ENCODE peak calls at places on chromosomes 5 and 9, in eight cellular contexts. F is HCT116; T is HS-5; N is GM10248; Z is psoas muscle; Q is stimulated activated CD8-positive, alpha-beta memory T cell treated with anti-CD3 and anti-CD28 coated beads, Interleukin-7, amount 100 ng/mL, for 1 hour; B is GM06990; Y is upper lobe of right lung. C is an unnamed sample.

GRCh38 chr5:150178262-150178661 is 11.6 kb upstream of the SLC6A7 start:
- DNase-seq in F (no peak), T (no peak), N (peak), Z (no peak), Q (no peak), B (no peak), Y (no peak), C (no peak)

GRCh38 chr5:18305288-18305899 is 671.1 kb downstream of the TAF11L14 start:
- DNase-seq in F (no peak), T (no peak), N (peak), Z (no peak), Q (no peak), B (no peak), Y (no peak), C (no peak)

GRCh38 chr5:137753227-137753985 is 757 bp downstream of the HNRNPA0 start:
- DNase-seq in F (no peak), T (no peak), N (peak), Z (peak), Q (no peak), B (no peak), Y (peak), C (peak)

GRCh38 chr5:112865128-112865527 is 4.0 kb downstream of the SRP19 start:
- DNase-seq in F (no peak), T (no peak), N (no peak), Z (no peak), Q (no peak), B (no peak), Y (no peak), C (no peak)

GRCh38 chr9:36486933-36487481 is 85.7 kb upstream of the MELK start:
- DNase-seq in F (no peak), T (no peak), N (peak), Z (peak), Q (no peak), B (peak), Y (peak), C (peak)

GRCh38 chr5:146533260-146533857 is 17.4 kb upstream of the GPR151 start:
- DNase-seq in F (peak), T (peak), N (peak), Z (peak), Q (peak), B (peak), Y (peak), C (no peak)

GRCh38 chr9:121182437-121182836 is 19.2 kb downstream of the RAB14 start:
- DNase-seq in F (no peak), T (no peak), N (no peak), Z (no peak), Q (no peak), B (no peak), Y (no peak), C (no peak)

GRCh38 chr5:134902071-134902801 is 2.7 kb upstream of the PCBD2 start:
- DNase-seq in F (no peak), T (no peak), N (peak), Z (no peak), Q (no peak), B (peak), Y (no peak), C (no peak)

GRCh38 chr5:68374770-68375518 is 159.4 kb downstream of the PIK3R1 start:
- DNase-seq in F (no peak), T (no peak), N (no peak), Z (no peak), Q (no peak), B (no peak), Y (no peak), C (no peak)

GRCh38 chr5:132138260-132138659 is 64.7 kb downstream of the CSF2 start:
- DNase-seq in F (no peak), T (peak), N (no peak), Z (no peak), Q (no peak), B (no peak), Y (no peak), C (no peak)

GRCh38 chr9:95036676-95037075 is 280.8 kb downstream of the FANCC start:
- DNase-seq in F (no peak), T (no peak), N (no peak), Z (no peak), Q (no peak), B (no peak), Y (no peak), C (no peak)

GRCh38 chr9:129557192-129558036 is 63.5 kb downstream of the C9orf50 start:
- DNase-seq in F (peak), T (no peak), N (no peak), Z (no peak), Q (no peak), B (no peak), Y (no peak), C (no peak)

GRCh38 chr5:165325201-165325600 is 1819.8 kb downstream of the MAT2B start:
- DNase-seq in F (no peak), T (peak), N (no peak), Z (no peak), Q (no peak), B (no peak), Y (no peak), C (no peak)

GRCh38 chr5:176670449-176670848 is 23.2 kb downstream of the TSPAN17 start:
- DNase-seq in F (no peak), T (no peak), N (no peak), Z (no peak), Q (no peak), B (no peak), Y (no peak), C (no peak)

GRCh38 chr9:14674630-14675029 is 18.6 kb downstream of the ZDHHC21 start:
- DNase-seq in F (no peak), T (no peak), N (no peak), Z (no peak), Q (no peak), B (no peak), Y (no peak), C (no peak)

GRCh38 chr5:115586525-115587146 is 15.6 kb downstream of the TICAM2 start:
- DNase-seq in F (no peak), T (no peak), N (no peak), Z (no peak), Q (no peak), B (no peak), Y (no peak), C (no peak)

GRCh38 chr9:124871156-124871561 is 9.2 kb downstream of the ARPC5L start:
- DNase-seq in F (no peak), T (no peak), N (no peak), Z (no peak), Q (no peak), B (no peak), Y (no peak), C (no peak)

GRCh38 chr9:91245432-91246313 is 116.0 kb downstream of the AUH start:
- DNase-seq in F (no peak), T (peak), N (peak), Z (no peak), Q (no peak), B (no peak), Y (no peak), C (no peak)

GRCh38 chr5:82911902-82912301 is 165.3 kb downstream of the TMEM167A start:
- DNase-seq in F (no peak), T (no peak), N (no peak), Z (no peak), Q (no peak), B (no peak), Y (no peak), C (no peak)

GRCh38 chr5:169280286-169280685 is 20.7 kb downstream of the SLIT3 start:
- DNase-seq in F (no peak), T (no peak), N (no peak), Z (no peak), Q (no peak), B (no peak), Y (no peak), C (no peak)

GRCh38 chr9:134895849-134896833 is 15.5 kb downstream of the FCN2 start:
- DNase-seq in F (peak), T (no peak), N (no peak), Z (peak), Q (no peak), B (no peak), Y (peak), C (no peak)

GRCh38 chr9:137423001-137423809 is at the start of the genes EXD3 and NOXA1:
- DNase-seq in F (peak), T (peak), N (peak), Z (peak), Q (peak), B (peak), Y (peak), C (peak)

GRCh38 chr5:81391-82021 is 10.5 kb upstream of the PLEKHG4B start:
- DNase-seq in F (no peak), T (no peak), N (peak), Z (no peak), Q (no peak), B (no peak), Y (no peak), C (no peak)

GRCh38 chr5:154595662-154596061 is 117.6 kb upstream of the HAND1 start:
- DNase-seq in F (no peak), T (no peak), N (no peak), Z (no peak), Q (no peak), B (no peak), Y (no peak), C (no peak)

GRCh38 chr5:57741326-57741725 is 258.7 kb upstream of the ACTBL2 start:
- DNase-seq in F (no peak), T (no peak), N (no peak), Z (no peak), Q (no peak), B (no peak), Y (no peak), C (no peak)

GRCh38 chr9:122186301-122186700 is 26.6 kb downstream of the MORN5 start:
- DNase-seq in F (no peak), T (no peak), N (no peak), Z (no peak), Q (no peak), B (no peak), Y (peak), C (no peak)

GRCh38 chr9:85249313-85249621 is 492.5 kb downstream of the AGTPBP1 start:
- DNase-seq in F (no peak), T (no peak), N (no peak), Z (no peak), Q (no peak), B (no peak), Y (no peak), C (no peak)

GRCh38 chr9:78369644-78370219 is 72.8 kb downstream of the PSAT1 start:
- DNase-seq in F (peak), T (peak), N (peak), Z (peak), Q (peak), B (no peak), Y (peak), C (peak)

GRCh38 chr5:113311301-113311700 is 123.5 kb downstream of the TSSK1B start:
- DNase-seq in F (no peak), T (no peak), N (no peak), Z (no peak), Q (no peak), B (no peak), Y (no peak), C (no peak)

GRCh38 chr5:108481355-108481931 is 99.5 kb upstream of the FBXL17 start:
- DNase-seq in F (peak), T (peak), N (peak), Z (no peak), Q (no peak), B (peak), Y (no peak), C (no peak)

GRCh38 chr5:31364881-31365636 is 166.8 kb downstream of the DROSHA start:
- DNase-seq in F (no peak), T (peak), N (no peak), Z (no peak), Q (no peak), B (no peak), Y (no peak), C (no peak)

GRCh38 chr5:142290574-142291299 is 34.1 kb downstream of the SPRY4 start:
- DNase-seq in F (no peak), T (no peak), N (no peak), Z (no peak), Q (no peak), B (no peak), Y (no peak), C (no peak)

C was measured in cardiac septum.